ENCODE peak calls at places on chromosomes 12 and 14, in four cellular contexts. C is activated T-helper 9 cell treated with anti-CD3 and anti-CD28 coated beads, Interleukin-2, amount 50 U/mL, for 16 hours; S is natural killer cell treated with Interleukin-12 subunit alpha and Interleukin-12 subunit beta and Interleukin-15 and Interleukin-18, amount 100 ng/mL, for 72 hours; G is type B pancreatic cell. R is an unnamed sample.

GRCh38 chr14:20522332-20522731 is 17.0 kb downstream of the RNASE10 start:
- DNase-seq in G (no peak), C (no peak), S (no peak), R (no peak)

GRCh38 chr12:29508949-29509348 is 11.5 kb upstream of the OVCH1 start:
- DNase-seq in S (no peak), C (no peak), G (no peak), R (no peak)

GRCh38 chr12:107990325-107990724 is 138.8 kb upstream of the WSCD2 start:
- DNase-seq in S (no peak), C (peak), G (no peak), R (peak)

GRCh38 chr12:16171348-16171747 is 106.1 kb downstream of the SLC15A5 start:
- DNase-seq in C (no peak), S (no peak), G (no peak), R (no peak)

GRCh38 chr12:84995646-84996045 is 40.4 kb downstream of the TSPAN19 start:
- DNase-seq in C (no peak), G (no peak), S (no peak), R (no peak)

GRCh38 chr12:83979785-83980184 is 932.8 kb downstream of the SLC6A15 start:
- DNase-seq in G (no peak), S (no peak), C (no peak), R (no peak)

GRCh38 chr12:19030603-19031002 is 98.9 kb upstream of the PLEKHA5 start:
- DNase-seq in G (no peak), C (no peak), S (no peak), R (no peak)

GRCh38 chr12:96246926-96247566 is 52.9 kb downstream of the ELK3 start:
- DNase-seq in S (no peak), G (no peak), C (no peak), R (no peak)

GRCh38 chr12:15538881-15539280 is 216.6 kb downstream of the PTPRO start:
- DNase-seq in S (no peak), G (no peak), C (no peak), R (no peak)

GRCh38 chr14:100765991-100766390 is 39.3 kb downstream of the DLK1 start:
- DNase-seq in G (no peak), S (no peak), C (no peak), R (no peak)

GRCh38 chr12:60335765-60336164 is 739.9 kb downstream of the SLC16A7 start:
- DNase-seq in G (no peak), C (no peak), S (no peak), R (no peak)

GRCh38 chr12:64098709-64099354 is 123.3 kb downstream of the KICS2 start:
- DNase-seq in C (no peak), G (no peak), S (no peak), R (no peak)

GRCh38 chr12:68804654-68805591 is 3.1 kb upstream of the MDM2 start:
- DNase-seq in C (no peak), S (no peak), G (no peak), R (no peak)

GRCh38 chr12:57754411-57755193 is at the start of gene MARCHF9:
- DNase-seq in G (no peak), C (peak), S (no peak), R (peak)

GRCh38 chr12:43736921-43737440 is 21.6 kb downstream of the PUS7L start:
- DNase-seq in G (no peak), C (no peak), S (no peak), R (no peak)

GRCh38 chr14:70971588-70971987 is 64.3 kb downstream of the PCNX1 start:
- DNase-seq in S (no peak), C (no peak), G (no peak), R (no peak)

GRCh38 chr12:103705927-103706326 is 118.9 kb downstream of the STAB2 start:
- DNase-seq in S (no peak), C (no peak), G (no peak), R (no peak)

GRCh38 chr14:103378042-103378854 is 7.0 kb upstream of the MARK3 start:
- DNase-seq in C (no peak), S (no peak), G (no peak), R (no peak)

GRCh38 chr12:124446364-124446763 is 121.0 kb downstream of the NCOR2 start:
- DNase-seq in C (no peak), G (no peak), S (peak), R (peak)

GRCh38 chr12:124568431-124569374 is 1.3 kb upstream of the NCOR2 start:
- DNase-seq in S (no peak), G (no peak), C (no peak), R (peak)

GRCh38 chr14:46490150-46490769 is 161.3 kb downstream of the RPL10L start:
- DNase-seq in S (no peak), C (no peak), G (no peak), R (no peak)

GRCh38 chr12:76244298-76244697 is 103.9 kb downstream of the BBS10 start:
- DNase-seq in C (no peak), S (no peak), G (no peak), R (no peak)

GRCh38 chr14:51395361-51395849 is 155.4 kb downstream of the TMX1 start:
- DNase-seq in G (no peak), S (no peak), C (no peak), R (peak)

GRCh38 chr14:102873546-102874061 is 48.9 kb upstream of the AMN start:
- DNase-seq in G (no peak), S (no peak), C (no peak), R (no peak)

GRCh38 chr12:12992418-12993175 is 7.5 kb downstream of the HEBP1 start:
- DNase-seq in S (no peak), G (no peak), C (no peak), R (peak)

GRCh38 chr12:31491819-31492598 is 98.9 kb downstream of the DENND5B start:
- DNase-seq in S (no peak), G (no peak), C (no peak), R (no peak)

GRCh38 chr14:82414853-82415539 is 881.3 kb upstream of the SEL1L start:
- DNase-seq in S (no peak), G (no peak), C (no peak), R (no peak)

GRCh38 chr12:120186654-120187053 is 7.9 kb downstream of the GCN1 start:
- DNase-seq in G (no peak), C (no peak), S (no peak), R (no peak)

GRCh38 chr14:75720828-75721227 is 59.8 kb downstream of the TTLL5 start:
- DNase-seq in S (no peak), C (no peak), G (no peak), R (peak)

GRCh38 chr14:104393199-104393897 is 186.2 kb upstream of the C14orf180 start:
- DNase-seq in C (no peak), G (peak), S (peak), R (no peak)

GRCh38 chr12:54439521-54440255 is 20.6 kb upstream of the ITGA5 start:
- DNase-seq in G (no peak), C (no peak), S (no peak), R (no peak)

R was measured in psoas muscle.